ENCODE peak calls at places on chromosomes 3 and 15, in five cellular contexts. M is spleen, L is right cardiac atrium, Y is H7, S is mucosa of descending colon. W is an unnamed sample.

GRCh38 chr3:123099331-123100191 is 32.7 kb downstream of the PDIA5 start:
- DNase-seq in M (peak; percentile 65), L (no peak), Y (peak; percentile 59), S (no peak), W (no peak)

GRCh38 chr3:170564664-170565063 is 21.2 kb downstream of the SLC7A14 start:
- DNase-seq in M (no peak), L (no peak), Y (no peak), S (no peak), W (no peak)

GRCh38 chr3:16992198-16992597 is 107.4 kb downstream of the PLCL2 start:
- DNase-seq in M (no peak), L (no peak), Y (no peak), S (no peak), W (no peak)

GRCh38 chr15:50077655-50078054 is 41.4 kb downstream of the ATP8B4 start:
- DNase-seq in M (no peak), L (no peak), Y (no peak), S (no peak), W (no peak)

GRCh38 chr3:42839616-42840015 is 30.4 kb downstream of the ACKR2 start:
- DNase-seq in M (no peak), L (peak; percentile 58), Y (peak; percentile 56), S (no peak), W (no peak)

GRCh38 chr3:67380118-67380517 is 274.3 kb downstream of the SUCLG2 start:
- DNase-seq in M (no peak), L (no peak), Y (no peak), S (no peak), W (no peak)

GRCh38 chr3:143951351-143951971 is 20.2 kb upstream of the DIPK2A start:
- DNase-seq in M (no peak), L (no peak), Y (peak; percentile 22), S (no peak), W (no peak)

GRCh38 chr3:123449092-123449985 is 449 bp upstream of the ADCY5 start:
- DNase-seq in M (peak; percentile 74), L (peak; percentile 75), Y (peak; percentile 91), S (no peak), W (peak; percentile 19)

GRCh38 chr15:101162701-101163483 is 89.0 kb downstream of the CHSY1 start:
- DNase-seq in M (peak; percentile 67), L (peak; percentile 93), Y (no peak), S (no peak), W (no peak)

GRCh38 chr3:156668073-156668763 is 6.2 kb upstream of the TIPARP start:
- DNase-seq in M (no peak), L (no peak), Y (no peak), S (no peak), W (no peak)

GRCh38 chr3:154421067-154421466 is 8.9 kb downstream of the GPR149 start:
- DNase-seq in M (no peak), L (no peak), Y (no peak), S (no peak), W (no peak)

GRCh38 chr15:63083046-63083445 is 38.6 kb upstream of the LACTB start:
- DNase-seq in M (no peak), L (peak; percentile 57), Y (no peak), S (no peak), W (no peak)

GRCh38 chr3:55630280-55630920 is 143.3 kb upstream of the WNT5A start:
- DNase-seq in M (no peak), L (no peak), Y (peak; percentile 19), S (no peak), W (no peak)

GRCh38 chr3:183381673-183382072 is 46.7 kb downstream of the MCF2L2 start:
- DNase-seq in M (no peak), L (no peak), Y (no peak), S (no peak), W (no peak)

GRCh38 chr3:108334698-108335097 is 38.4 kb downstream of the HHLA2 start:
- DNase-seq in M (no peak), L (no peak), Y (no peak), S (no peak), W (no peak)

GRCh38 chr3:175149675-175150074 is 290.5 kb downstream of the NAALADL2 start:
- DNase-seq in M (no peak), L (no peak), Y (no peak), S (no peak), W (peak; percentile 61)

GRCh38 chr3:189267981-189268613 is 96.3 kb downstream of the TPRG1 start:
- DNase-seq in M (no peak), L (no peak), Y (peak; percentile 38), S (no peak), W (no peak)

DNA sequence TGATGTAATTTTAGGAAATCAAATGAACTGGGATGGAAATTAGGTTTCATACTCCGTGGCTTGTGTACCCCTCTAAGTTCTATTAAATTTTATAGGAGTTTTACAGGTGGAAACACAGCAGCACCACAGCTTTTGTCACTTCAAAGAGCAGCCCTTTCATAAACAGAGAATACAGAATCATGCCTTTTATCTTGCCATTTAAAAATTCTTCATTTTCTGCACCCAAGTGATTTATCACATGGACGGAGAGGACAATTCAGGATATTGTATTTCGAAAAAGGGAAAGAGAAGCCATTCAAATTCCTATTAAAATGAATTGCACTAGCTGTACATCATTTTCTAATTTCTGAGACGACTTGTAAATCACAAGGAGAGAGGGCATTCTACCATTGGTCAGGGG is 245.4 kb downstream of the PTPRG start:
- DNase-seq in M (no peak), L (no peak), Y (no peak), S (no peak), W (no peak)
- H3K4me3 ChIP-seq in M (no peak overlapping the region), L (no peak overlapping the region), Y (no peak overlapping the region), S (no peak overlapping the region), W (no peak overlapping the region)

GRCh38 chr3:15795563-15796308 is 2.0 kb downstream of the ANKRD28 start:
- DNase-seq in M (no peak), L (no peak), Y (no peak), S (no peak), W (no peak)
- H3K4me3 ChIP-seq in M (peak overlapping the region; percentile 29), L (peak overlapping the region; percentile 28), Y (no peak overlapping the region), S (no peak overlapping the region), W (peak overlapping the region; percentile 5)

GRCh38 chr3:18743761-18744160 is 318.6 kb upstream of the SATB1 start:
- DNase-seq in M (no peak), L (no peak), Y (no peak), S (no peak), W (no peak)

GRCh38 chr3:18740631-18741583 is 315.8 kb upstream of the SATB1 start:
- DNase-seq in M (no peak), L (no peak), Y (no peak), S (no peak), W (no peak)

GRCh38 chr3:18747383-18747782 is 322.2 kb upstream of the SATB1 start:
- DNase-seq in M (no peak), L (peak; percentile 51), Y (no peak), S (no peak), W (no peak)

GRCh38 chr3:18745472-18745871 is 320.3 kb upstream of the SATB1 start:
- DNase-seq in M (no peak), L (no peak), Y (no peak), S (no peak), W (no peak)

DNA sequence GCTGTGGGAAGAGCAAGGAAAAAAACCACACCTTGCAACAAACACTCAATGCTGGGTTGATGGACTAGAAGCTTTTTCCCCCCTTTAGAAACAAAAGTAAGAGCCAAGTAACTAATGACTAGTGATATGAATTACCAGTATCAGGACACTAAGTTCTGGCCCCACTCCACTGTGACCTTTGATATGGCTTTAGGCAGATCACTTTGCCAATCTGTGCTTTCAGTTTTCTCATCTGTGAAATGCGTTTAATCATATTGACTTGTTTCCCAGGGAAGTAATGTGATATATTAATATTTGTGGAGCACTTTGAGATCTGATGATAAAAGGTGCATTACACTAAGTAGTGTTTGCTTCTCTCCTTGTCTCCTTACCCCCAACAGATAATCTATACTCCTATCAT is 319.3 kb upstream of the SATB1 start:
- DNase-seq in M (no peak), L (no peak), Y (no peak), S (no peak), W (no peak)
- H3K4me3 ChIP-seq in M (no peak overlapping the region), L (no peak overlapping the region), Y (no peak overlapping the region), S (no peak overlapping the region), W (no peak overlapping the region)

GRCh38 chr15:65423150-65423976 is 616 bp upstream of the IGDCC4 start:
- DNase-seq in M (no peak), L (peak; percentile 44), Y (no peak), S (no peak), W (no peak)
- H3K4me3 ChIP-seq in M (peak overlapping the region; percentile 18), L (peak overlapping the region; percentile 69), Y (peak overlapping the region; percentile 57), S (no peak overlapping the region), W (no peak overlapping the region)